ENCODE peak calls at places on chromosomes 2 and 18, in nine cellular contexts. J, W, U, A, O, R, H, P and T are unnamed samples.

GRCh38 chr2:168378960-168379669 is 77.0 kb upstream of the CERS6 start:
- DNase-seq in J (peak; percentile 42), H (no peak), A (no peak), U (no peak), W (no peak), O (no peak), P (no peak), R (no peak), T (no peak)

GRCh38 chr2:235543851-235544686 is 50.2 kb downstream of the AGAP1 start:
- DNase-seq in R (no peak), P (no peak), A (no peak), W (no peak), U (no peak), J (no peak), H (no peak), O (no peak), T (no peak)

GRCh38 chr2:95185197-95185596 is 19.6 kb downstream of the ZNF2 start:
- DNase-seq in J (no peak), H (no peak), A (no peak), P (no peak), R (no peak), W (no peak), O (no peak), U (no peak), T (no peak)

GRCh38 chr2:119387381-119388129 is 20.8 kb downstream of the DBI start:
- DNase-seq in H (peak; percentile 72), R (no peak), P (peak; percentile 91), O (no peak), U (no peak), A (no peak), W (no peak), J (peak; percentile 67), T (no peak)

GRCh38 chr18:12036201-12036751 is 55.0 kb downstream of the IMPA2 start:
- DNase-seq in W (no peak), P (no peak), U (no peak), O (no peak), H (no peak), J (no peak), A (no peak), R (no peak), T (no peak)

GRCh38 chr2:126658910-126659613 is 3.1 kb downstream of the GYPC start:
- DNase-seq in H (peak; percentile 53), J (peak; percentile 87), R (no peak), P (peak; percentile 86), U (peak; percentile 30), O (no peak), A (no peak), W (peak; percentile 31), T (peak; percentile 74)

GRCh38 chr2:200376422-200377142 is 70.1 kb downstream of the SPATS2L start:
- DNase-seq in A (no peak), W (no peak), O (no peak), H (no peak), P (no peak), J (peak; percentile 18), R (no peak), U (peak; percentile 27), T (no peak)

GRCh38 chr18:48800877-48801727 is 149.7 kb downstream of the SMAD7 start:
- DNase-seq in U (no peak), R (no peak), H (peak; percentile 19), W (peak; percentile 4), P (peak; percentile 45), O (no peak), A (no peak), J (peak; percentile 68), T (peak; percentile 16)

GRCh38 chr2:62266433-62267038 is 70.6 kb downstream of the B3GNT2 start:
- DNase-seq in U (no peak), P (peak; percentile 87), H (peak; percentile 78), R (no peak), A (no peak), J (no peak), W (no peak), O (no peak), T (peak; percentile 94)

GRCh38 chr2:237350597-237350996 is 63.4 kb downstream of the COL6A3 start:
- DNase-seq in O (no peak), W (no peak), P (no peak), J (no peak), R (no peak), H (no peak), A (no peak), U (no peak), T (no peak)

GRCh38 chr2:241071677-241072111 is 30.4 kb downstream of the MTERF4 start:
- DNase-seq in A (no peak), J (no peak), H (no peak), W (no peak), P (no peak), O (no peak), U (no peak), R (no peak), T (no peak)

GRCh38 chr2:105809099-105809473 is 64.4 kb downstream of the NCK2 start:
- DNase-seq in R (no peak), H (no peak), U (no peak), P (peak; percentile 32), W (no peak), J (peak; percentile 80), O (no peak), A (no peak), T (no peak)

GRCh38 chr2:135473567-135473966 is 57.5 kb downstream of the ZRANB3 start:
- DNase-seq in P (peak; percentile 17), H (peak; percentile 41), O (no peak), W (no peak), R (peak; percentile 3), J (peak; percentile 45), A (no peak), U (peak; percentile 4), T (peak; percentile 14)

GRCh38 chr2:31312898-31313297 is 78.9 kb downstream of the EHD3 start:
- DNase-seq in R (no peak), U (no peak), A (peak; percentile 21), H (peak; percentile 92), J (no peak), P (peak; percentile 63), O (no peak), W (no peak), T (peak; percentile 45)

GRCh38 chr18:32389868-32390267 is 80.8 kb downstream of the GAREM1 start:
- DNase-seq in A (no peak), P (no peak), O (no peak), J (no peak), W (no peak), H (no peak), R (no peak), U (no peak), T (no peak)

GRCh38 chr18:75346671-75347070 is 80.8 kb downstream of the SMIM21 start:
- DNase-seq in O (no peak), P (no peak), A (no peak), U (no peak), J (no peak), R (no peak), W (no peak), H (no peak), T (no peak)

GRCh38 chr2:158191569-158191968 is 89.9 kb downstream of the UPP2 start:
- DNase-seq in R (no peak), P (no peak), O (no peak), A (no peak), H (peak; percentile 6), U (no peak), J (no peak), W (no peak), T (no peak)

GRCh38 chr2:57693177-57693576 is 353.4 kb upstream of the VRK2 start:
- DNase-seq in A (no peak), J (no peak), U (no peak), H (no peak), O (no peak), W (no peak), P (no peak), R (no peak), T (no peak)

GRCh38 chr2:151826737-151827157 is 1.5 kb downstream of the ARL5A start:
- DNase-seq in O (no peak), H (peak; percentile 27), R (no peak), P (peak; percentile 44), W (no peak), J (peak; percentile 21), U (no peak), A (no peak), T (peak; percentile 8)

GRCh38 chr18:11019295-11019694 is 130.1 kb downstream of the PIEZO2 start:
- DNase-seq in U (no peak), R (no peak), W (no peak), H (no peak), J (no peak), A (no peak), O (no peak), P (no peak), T (no peak)

GRCh38 chr2:120672526-120673204 is 63.0 kb upstream of the GLI2 start:
- DNase-seq in J (no peak), R (no peak), P (no peak), H (no peak), U (no peak), O (no peak), W (no peak), A (no peak), T (no peak)

GRCh38 chr2:62180960-62181359 is 15.0 kb upstream of the B3GNT2 start:
- DNase-seq in P (no peak), R (no peak), U (no peak), O (no peak), J (no peak), H (no peak), A (no peak), W (no peak), T (no peak)

GRCh38 chr2:44112096-44112495 is 56.6 kb upstream of the PPM1B start:
- DNase-seq in H (no peak), A (no peak), P (no peak), U (no peak), W (no peak), O (no peak), R (no peak), J (no peak), T (no peak)

GRCh38 chr2:222736301-222736700 is 64.8 kb downstream of the MOGAT1 start:
- DNase-seq in H (peak; percentile 58), W (no peak), J (no peak), A (no peak), U (no peak), R (no peak), P (peak; percentile 50), O (no peak), T (peak; percentile 47)